ENCODE peak calls at places on chromosomes 6 and 20, in five cellular contexts. Z is upper lobe of left lung; O is RWPE1; N is CD8-positive, alpha-beta T cell; W is HCT116. K is an unnamed sample.
A peak's percentile ranks its signal among the peaks of the same experiment; 100 is the strongest.

GRCh38 chr6:97292671-97293070 is 9.7 kb upstream of the MMS22L start:
- DNase-seq in O (no peak), W (no peak), Z (no peak), N (no peak), K (no peak)

GRCh38 chr6:166786704-166787293 is 159.7 kb upstream of the RPS6KA2 start:
- DNase-seq in W (peak; percentile 62), O (peak; percentile 54), Z (no peak), N (no peak), K (peak; percentile 79)

GRCh38 chr20:49906101-49906604 is 9.2 kb downstream of the SPATA2 start:
- DNase-seq in O (no peak), Z (no peak), W (no peak), N (no peak), K (no peak)

GRCh38 chr6:21115111-21115510 is 478.4 kb upstream of the SOX4 start:
- DNase-seq in O (no peak), W (no peak), Z (no peak), N (no peak), K (peak; percentile 4)

GRCh38 chr20:58558483-58559367 is 43.5 kb upstream of the APCDD1L start:
- DNase-seq in N (no peak), O (no peak), Z (no peak), W (no peak), K (no peak)

GRCh38 chr20:63775096-63775978 is 35.8 kb downstream of the SLC2A4RG start:
- DNase-seq in W (no peak), O (no peak), N (no peak), Z (no peak), K (peak; percentile 77)

GRCh38 chr6:112180095-112180820 is 74.1 kb downstream of the LAMA4 start:
- DNase-seq in N (no peak), W (peak; percentile 74), O (peak; percentile 66), Z (no peak), K (peak; percentile 89)

GRCh38 chr6:134519456-134519855 is 201.5 kb upstream of the SGK1 start:
- DNase-seq in W (no peak), N (no peak), O (no peak), Z (peak; percentile 74), K (peak; percentile 91)

GRCh38 chr6:17851001-17851719 is 136.3 kb downstream of the KIF13A start:
- DNase-seq in O (no peak), N (no peak), W (no peak), Z (no peak), K (no peak)
- H3K27ac ChIP-seq in O (no peak overlapping the region), N (no peak overlapping the region), W (no peak overlapping the region), Z (no peak overlapping the region), K (no peak overlapping the region)

DNA sequence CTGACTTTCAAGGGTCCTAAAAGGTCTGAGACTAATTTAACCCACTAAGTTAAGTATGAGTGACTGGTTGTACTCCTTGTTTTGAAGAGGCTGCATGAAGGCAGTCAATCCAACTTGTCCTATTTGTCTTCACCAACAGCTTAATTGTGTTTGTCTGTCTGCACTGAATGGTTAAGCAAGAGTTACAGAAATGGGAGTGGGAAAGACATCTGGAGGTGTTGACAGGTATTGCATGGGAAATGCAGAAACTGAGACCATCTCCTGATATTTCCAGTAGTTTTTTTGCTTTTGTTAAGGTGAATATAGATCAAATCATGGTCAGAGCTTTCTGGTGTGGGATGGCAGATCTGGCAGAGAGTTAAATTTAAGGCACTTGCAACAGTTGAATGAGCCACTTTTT is 6.5 kb downstream of the FUT9 start:
- DNase-seq in N (no peak), Z (no peak), O (no peak), W (peak; percentile 0), K (no peak)
- TF ChIP-seq CTCF in N (no peak), Z (no peak), O (no peak), W (peak; percentile 5), K (no peak)

GRCh38 chr6:139436521-139437348 is 62.3 kb upstream of the CITED2 start:
- DNase-seq in Z (no peak), O (peak; percentile 55), W (no peak), N (no peak), K (no peak)
- H3K27ac ChIP-seq in Z (no peak overlapping the region), O (no peak overlapping the region), W (no peak overlapping the region), N (no peak overlapping the region), K (no peak overlapping the region)

GRCh38 chr6:31652925-31653724 is 664 bp upstream of the BAG6 start:
- DNase-seq in Z (peak; percentile 89), W (no peak), N (no peak), O (peak; percentile 78), K (peak; percentile 95)
- TF ChIP-seq CTCF in Z (peak; percentile 6), W (no peak), N (no peak), O (no peak), K (peak; percentile 30)

DNA sequence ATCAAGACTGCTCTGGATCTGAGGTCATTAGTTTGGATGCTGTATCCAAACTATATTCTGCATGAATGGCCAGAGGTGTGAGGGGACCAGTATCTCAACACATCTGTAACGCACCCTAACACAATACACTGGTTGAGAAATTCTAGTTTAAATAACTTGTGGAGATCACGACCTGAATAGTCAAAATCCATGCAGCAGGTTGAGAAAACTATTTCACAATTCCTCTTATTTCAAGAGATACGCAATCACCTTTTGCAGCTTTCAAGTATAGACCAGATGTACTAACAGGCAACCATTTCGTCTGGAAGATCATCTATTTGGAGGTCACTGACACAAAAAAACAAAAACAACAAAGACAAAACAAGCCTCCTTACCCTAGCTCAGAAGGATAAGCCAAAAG is 11.1 kb downstream of the CSNK2A1 start:
- DNase-seq in N (no peak), O (no peak), Z (no peak), W (no peak), K (no peak)
- H3K27ac ChIP-seq in N (no peak overlapping the region), O (no peak overlapping the region), Z (no peak overlapping the region), W (no peak overlapping the region), K (no peak overlapping the region)

GRCh38 chr20:20435453-20435852 is 67.5 kb downstream of the INSM1 start:
- DNase-seq in O (no peak), Z (no peak), N (no peak), W (no peak), K (no peak)
- TF ChIP-seq CTCF in O (no peak), Z (no peak), N (no peak), W (no peak), K (peak; percentile 35)

DNA sequence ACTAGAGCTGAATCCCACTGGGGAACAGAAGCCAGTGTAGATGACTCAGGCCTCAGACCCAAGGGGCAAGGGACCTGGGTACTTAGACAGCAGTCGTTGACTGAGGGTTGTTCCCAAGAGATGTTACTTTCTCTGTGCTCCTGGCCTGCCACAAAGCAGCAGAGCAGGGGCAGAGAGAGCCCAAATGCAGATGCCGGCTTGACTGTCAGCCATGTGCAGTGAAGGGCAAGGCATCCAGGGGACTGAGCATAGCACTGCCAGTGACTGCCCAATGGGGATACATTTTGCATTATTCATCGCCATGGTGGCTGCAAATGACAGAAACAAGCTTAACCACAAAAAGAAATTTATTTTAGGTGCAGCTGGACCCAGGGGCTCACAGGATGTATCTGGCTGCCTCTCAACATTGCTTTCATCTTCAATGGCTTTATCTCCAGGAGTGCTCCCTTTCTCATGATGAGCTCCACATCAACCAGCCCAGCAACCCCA is 7.6 kb upstream of the TP53RK start:
- DNase-seq in W (no peak), N (no peak), Z (no peak), O (no peak), K (no peak)
- H3K27ac ChIP-seq in W (no peak overlapping the region), N (no peak overlapping the region), Z (no peak overlapping the region), O (no peak overlapping the region), K (no peak overlapping the region)

DNA sequence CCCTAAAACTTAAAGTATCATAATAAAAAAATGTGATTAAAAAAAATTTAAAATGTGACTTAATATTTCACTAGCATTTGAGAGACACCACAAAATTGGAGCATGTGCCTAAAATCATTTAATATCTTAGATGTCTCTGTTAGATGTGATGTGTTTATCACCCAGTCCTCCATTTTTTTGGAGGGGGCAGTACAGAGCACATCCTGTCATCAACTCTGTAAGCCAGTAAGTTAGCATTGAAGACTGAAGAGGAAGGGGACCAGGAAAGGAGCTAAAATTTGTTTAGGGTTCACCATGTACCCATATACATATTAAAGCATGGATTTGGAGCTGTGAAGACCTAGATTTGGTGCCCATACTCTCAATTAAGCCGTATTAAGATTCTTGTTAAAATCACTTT is 30.7 kb upstream of the ADIG start:
- DNase-seq in O (peak; percentile 37), N (no peak), W (no peak), Z (no peak), K (peak; percentile 24)
- TF ChIP-seq CTCF in O (peak; percentile 13), N (no peak), W (peak; percentile 33), Z (no peak), K (peak; percentile 36)

GRCh38 chr20:62133864-62134263 is 9.3 kb downstream of the PSMA7 start:
- DNase-seq in N (no peak), O (no peak), Z (no peak), W (no peak), K (peak; percentile 33)
- H3K27ac ChIP-seq in N (no peak overlapping the region), O (peak overlapping the region; percentile 54), Z (peak overlapping the region; percentile 74), W (no peak overlapping the region), K (no peak overlapping the region)

GRCh38 chr20:56504373-56505005 is 20.1 kb upstream of the FAM209A start:
- DNase-seq in W (no peak), N (no peak), O (no peak), Z (no peak), K (peak; percentile 6)
- TF ChIP-seq CTCF in W (peak; percentile 76), N (peak; percentile 63), O (peak; percentile 37), Z (peak; percentile 5), K (peak; percentile 64)